ENCODE peak calls at places on chromosome 10, in ten cellular contexts. One of them, this sample, is unnamed.

GRCh38 chr10:130555411-130555750 is 419.2 kb downstream of the GLRX3 start:
- DNase-seq in hypothalamus: no peak
- DNase-seq in HFF-Myc: no peak
- DNase-seq in ELR: no peak
- DNase-seq in RCC 7860: no peak
- DNase-seq in GM20000: no peak
- DNase-seq in mesendoderm: no peak
- DNase-seq in stimulated activated CD4-positive, alpha-beta T cell treated with anti-CD3 and anti-CD28 coated beads, Interleukin-1b, Interleukin-23, amount 100 ng/mL, for 1 hour: no peak
- DNase-seq in upper lobe of right lung: no peak
- DNase-seq in Panc1: no peak
- DNase-seq in this sample: no peak

GRCh38 chr10:7218974-7219373 is 191.9 kb downstream of the SFMBT2 start:
- DNase-seq in RCC 7860: no peak
- DNase-seq in mesendoderm: peak
- DNase-seq in GM20000: no peak
- DNase-seq in Panc1: peak
- DNase-seq in ELR: no peak
- DNase-seq in stimulated activated CD4-positive, alpha-beta T cell treated with anti-CD3 and anti-CD28 coated beads, Interleukin-1b, Interleukin-23, amount 100 ng/mL, for 1 hour: no peak
- DNase-seq in hypothalamus: no peak
- DNase-seq in upper lobe of right lung: no peak
- DNase-seq in HFF-Myc: no peak
- DNase-seq in this sample: no peak

GRCh38 chr10:126278846-126279245 is 109.4 kb downstream of the ADAM12 start:
- DNase-seq in hypothalamus: no peak
- DNase-seq in mesendoderm: no peak
- DNase-seq in GM20000: no peak
- DNase-seq in HFF-Myc: no peak
- DNase-seq in RCC 7860: no peak
- DNase-seq in Panc1: no peak
- DNase-seq in ELR: no peak
- DNase-seq in upper lobe of right lung: no peak
- DNase-seq in stimulated activated CD4-positive, alpha-beta T cell treated with anti-CD3 and anti-CD28 coated beads, Interleukin-1b, Interleukin-23, amount 100 ng/mL, for 1 hour: no peak
- DNase-seq in this sample: no peak

GRCh38 chr10:75827591-75827990 is 396.2 kb downstream of the LRMDA start:
- DNase-seq in ELR: no peak
- DNase-seq in mesendoderm: no peak
- DNase-seq in HFF-Myc: peak
- DNase-seq in RCC 7860: no peak
- DNase-seq in stimulated activated CD4-positive, alpha-beta T cell treated with anti-CD3 and anti-CD28 coated beads, Interleukin-1b, Interleukin-23, amount 100 ng/mL, for 1 hour: no peak
- DNase-seq in hypothalamus: no peak
- DNase-seq in Panc1: no peak
- DNase-seq in upper lobe of right lung: no peak
- DNase-seq in GM20000: no peak
- DNase-seq in this sample: no peak

GRCh38 chr10:93751832-93752231 is 5.9 kb upstream of the LGI1 start:
- DNase-seq in stimulated activated CD4-positive, alpha-beta T cell treated with anti-CD3 and anti-CD28 coated beads, Interleukin-1b, Interleukin-23, amount 100 ng/mL, for 1 hour: no peak
- DNase-seq in hypothalamus: peak
- DNase-seq in RCC 7860: no peak
- DNase-seq in upper lobe of right lung: no peak
- DNase-seq in GM20000: no peak
- DNase-seq in Panc1: no peak
- DNase-seq in mesendoderm: peak
- DNase-seq in ELR: peak
- DNase-seq in HFF-Myc: no peak
- DNase-seq in this sample: peak

GRCh38 chr10:123945506-123945905 is 53.9 kb upstream of the CPXM2 start:
- DNase-seq in Panc1: no peak
- DNase-seq in mesendoderm: peak
- DNase-seq in GM20000: no peak
- DNase-seq in ELR: peak
- DNase-seq in HFF-Myc: no peak
- DNase-seq in upper lobe of right lung: no peak
- DNase-seq in RCC 7860: peak
- DNase-seq in hypothalamus: no peak
- DNase-seq in stimulated activated CD4-positive, alpha-beta T cell treated with anti-CD3 and anti-CD28 coated beads, Interleukin-1b, Interleukin-23, amount 100 ng/mL, for 1 hour: no peak
- DNase-seq in this sample: no peak

GRCh38 chr10:72746606-72747357 is 54.8 kb downstream of the MCU start:
- DNase-seq in GM20000: no peak
- DNase-seq in mesendoderm: no peak
- DNase-seq in stimulated activated CD4-positive, alpha-beta T cell treated with anti-CD3 and anti-CD28 coated beads, Interleukin-1b, Interleukin-23, amount 100 ng/mL, for 1 hour: no peak
- DNase-seq in HFF-Myc: no peak
- DNase-seq in upper lobe of right lung: no peak
- DNase-seq in ELR: no peak
- DNase-seq in Panc1: no peak
- DNase-seq in hypothalamus: no peak
- DNase-seq in RCC 7860: no peak
- DNase-seq in this sample: no peak

GRCh38 chr10:70773461-70773860 is 11.7 kb downstream of the TBATA start:
- DNase-seq in stimulated activated CD4-positive, alpha-beta T cell treated with anti-CD3 and anti-CD28 coated beads, Interleukin-1b, Interleukin-23, amount 100 ng/mL, for 1 hour: no peak
- DNase-seq in RCC 7860: no peak
- DNase-seq in HFF-Myc: no peak
- DNase-seq in upper lobe of right lung: no peak
- DNase-seq in ELR: no peak
- DNase-seq in GM20000: no peak
- DNase-seq in mesendoderm: no peak
- DNase-seq in Panc1: no peak
- DNase-seq in hypothalamus: no peak
- DNase-seq in this sample: no peak

GRCh38 chr10:90983940-90984549 is 63.2 kb upstream of the ANKRD1 start:
- DNase-seq in hypothalamus: no peak
- DNase-seq in RCC 7860: no peak
- DNase-seq in GM20000: no peak
- DNase-seq in ELR: no peak
- DNase-seq in mesendoderm: no peak
- DNase-seq in Panc1: no peak
- DNase-seq in upper lobe of right lung: no peak
- DNase-seq in HFF-Myc: no peak
- DNase-seq in stimulated activated CD4-positive, alpha-beta T cell treated with anti-CD3 and anti-CD28 coated beads, Interleukin-1b, Interleukin-23, amount 100 ng/mL, for 1 hour: no peak
- DNase-seq in this sample: no peak

GRCh38 chr10:75772153-75772887 is 340.9 kb downstream of the LRMDA start:
- DNase-seq in HFF-Myc: no peak
- DNase-seq in upper lobe of right lung: no peak
- DNase-seq in mesendoderm: no peak
- DNase-seq in GM20000: peak
- DNase-seq in RCC 7860: no peak
- DNase-seq in stimulated activated CD4-positive, alpha-beta T cell treated with anti-CD3 and anti-CD28 coated beads, Interleukin-1b, Interleukin-23, amount 100 ng/mL, for 1 hour: no peak
- DNase-seq in hypothalamus: no peak
- DNase-seq in Panc1: no peak
- DNase-seq in ELR: peak
- DNase-seq in this sample: no peak

GRCh38 chr10:75723319-75723965 is 292.0 kb downstream of the LRMDA start:
- DNase-seq in mesendoderm: no peak
- DNase-seq in GM20000: no peak
- DNase-seq in stimulated activated CD4-positive, alpha-beta T cell treated with anti-CD3 and anti-CD28 coated beads, Interleukin-1b, Interleukin-23, amount 100 ng/mL, for 1 hour: no peak
- DNase-seq in upper lobe of right lung: no peak
- DNase-seq in RCC 7860: no peak
- DNase-seq in ELR: no peak
- DNase-seq in HFF-Myc: no peak
- DNase-seq in hypothalamus: no peak
- DNase-seq in Panc1: no peak
- DNase-seq in this sample: no peak

GRCh38 chr10:7410306-7410799 is 481 bp downstream of the SFMBT2 start:
- DNase-seq in Panc1: no peak
- DNase-seq in GM20000: peak
- DNase-seq in stimulated activated CD4-positive, alpha-beta T cell treated with anti-CD3 and anti-CD28 coated beads, Interleukin-1b, Interleukin-23, amount 100 ng/mL, for 1 hour: no peak
- DNase-seq in hypothalamus: no peak
- DNase-seq in upper lobe of right lung: peak
- DNase-seq in mesendoderm: peak
- DNase-seq in ELR: no peak
- DNase-seq in HFF-Myc: no peak
- DNase-seq in RCC 7860: no peak
- DNase-seq in this sample: no peak

GRCh38 chr10:118948784-118949183 is 80.7 kb upstream of the NANOS1 start:
- DNase-seq in mesendoderm: no peak
- DNase-seq in HFF-Myc: no peak
- DNase-seq in Panc1: no peak
- DNase-seq in hypothalamus: peak
- DNase-seq in stimulated activated CD4-positive, alpha-beta T cell treated with anti-CD3 and anti-CD28 coated beads, Interleukin-1b, Interleukin-23, amount 100 ng/mL, for 1 hour: no peak
- DNase-seq in GM20000: no peak
- DNase-seq in ELR: no peak
- DNase-seq in RCC 7860: no peak
- DNase-seq in upper lobe of right lung: no peak
- DNase-seq in this sample: no peak

GRCh38 chr10:46525177-46525823 is 31.2 kb downstream of the GPRIN2 start:
- DNase-seq in upper lobe of right lung: no peak
- DNase-seq in mesendoderm: peak
- DNase-seq in HFF-Myc: peak
- DNase-seq in ELR: peak
- DNase-seq in hypothalamus: no peak
- DNase-seq in GM20000: no peak
- DNase-seq in Panc1: no peak
- DNase-seq in stimulated activated CD4-positive, alpha-beta T cell treated with anti-CD3 and anti-CD28 coated beads, Interleukin-1b, Interleukin-23, amount 100 ng/mL, for 1 hour: no peak
- DNase-seq in RCC 7860: peak
- DNase-seq in this sample: no peak

GRCh38 chr10:120172371-120172770 is 279.8 kb downstream of the SEC23IP start:
- DNase-seq in Panc1: no peak
- DNase-seq in mesendoderm: peak
- DNase-seq in upper lobe of right lung: no peak
- DNase-seq in hypothalamus: no peak
- DNase-seq in GM20000: no peak
- DNase-seq in HFF-Myc: no peak
- DNase-seq in RCC 7860: no peak
- DNase-seq in ELR: peak
- DNase-seq in stimulated activated CD4-positive, alpha-beta T cell treated with anti-CD3 and anti-CD28 coated beads, Interleukin-1b, Interleukin-23, amount 100 ng/mL, for 1 hour: no peak
- DNase-seq in this sample: no peak

GRCh38 chr10:103652599-103653281 is 159.2 kb downstream of the NEURL1 start:
- DNase-seq in GM20000: no peak
- DNase-seq in mesendoderm: no peak
- DNase-seq in stimulated activated CD4-positive, alpha-beta T cell treated with anti-CD3 and anti-CD28 coated beads, Interleukin-1b, Interleukin-23, amount 100 ng/mL, for 1 hour: no peak
- DNase-seq in HFF-Myc: no peak
- DNase-seq in ELR: no peak
- DNase-seq in Panc1: no peak
- DNase-seq in hypothalamus: no peak
- DNase-seq in upper lobe of right lung: no peak
- DNase-seq in RCC 7860: no peak
- DNase-seq in this sample: no peak

GRCh38 chr10:109886788-109887155 is 36.5 kb downstream of the XPNPEP1 start:
- DNase-seq in GM20000: no peak
- DNase-seq in Panc1: no peak
- DNase-seq in upper lobe of right lung: no peak
- DNase-seq in ELR: no peak
- DNase-seq in hypothalamus: no peak
- DNase-seq in HFF-Myc: no peak
- DNase-seq in stimulated activated CD4-positive, alpha-beta T cell treated with anti-CD3 and anti-CD28 coated beads, Interleukin-1b, Interleukin-23, amount 100 ng/mL, for 1 hour: no peak
- DNase-seq in RCC 7860: no peak
- DNase-seq in mesendoderm: peak
- DNase-seq in this sample: no peak

GRCh38 chr10:36573246-36573645 is 552.2 kb upstream of the ANKRD30A start:
- DNase-seq in hypothalamus: no peak
- DNase-seq in Panc1: no peak
- DNase-seq in GM20000: no peak
- DNase-seq in ELR: no peak
- DNase-seq in upper lobe of right lung: no peak
- DNase-seq in mesendoderm: no peak
- DNase-seq in HFF-Myc: no peak
- DNase-seq in stimulated activated CD4-positive, alpha-beta T cell treated with anti-CD3 and anti-CD28 coated beads, Interleukin-1b, Interleukin-23, amount 100 ng/mL, for 1 hour: no peak
- DNase-seq in RCC 7860: no peak
- DNase-seq in this sample: no peak

GRCh38 chr10:124228451-124228850 is 135.1 kb upstream of the CHST15 start:
- DNase-seq in upper lobe of right lung: no peak
- DNase-seq in hypothalamus: no peak
- DNase-seq in GM20000: no peak
- DNase-seq in stimulated activated CD4-positive, alpha-beta T cell treated with anti-CD3 and anti-CD28 coated beads, Interleukin-1b, Interleukin-23, amount 100 ng/mL, for 1 hour: no peak
- DNase-seq in HFF-Myc: no peak
- DNase-seq in RCC 7860: no peak
- DNase-seq in ELR: no peak
- DNase-seq in mesendoderm: no peak
- DNase-seq in Panc1: no peak
- DNase-seq in this sample: no peak

GRCh38 chr10:75919913-75920312 is 488.5 kb downstream of the LRMDA start:
- DNase-seq in mesendoderm: no peak
- DNase-seq in hypothalamus: no peak
- DNase-seq in HFF-Myc: no peak
- DNase-seq in Panc1: no peak
- DNase-seq in ELR: no peak
- DNase-seq in stimulated activated CD4-positive, alpha-beta T cell treated with anti-CD3 and anti-CD28 coated beads, Interleukin-1b, Interleukin-23, amount 100 ng/mL, for 1 hour: no peak
- DNase-seq in RCC 7860: no peak
- DNase-seq in GM20000: no peak
- DNase-seq in upper lobe of right lung: no peak
- DNase-seq in this sample: no peak

GRCh38 chr10:119447421-119447820 is 95.1 kb downstream of the RGS10 start:
- DNase-seq in stimulated activated CD4-positive, alpha-beta T cell treated with anti-CD3 and anti-CD28 coated beads, Interleukin-1b, Interleukin-23, amount 100 ng/mL, for 1 hour: no peak
- DNase-seq in Panc1: no peak
- DNase-seq in HFF-Myc: no peak
- DNase-seq in ELR: no peak
- DNase-seq in mesendoderm: no peak
- DNase-seq in hypothalamus: no peak
- DNase-seq in GM20000: no peak
- DNase-seq in RCC 7860: no peak
- DNase-seq in upper lobe of right lung: no peak
- DNase-seq in this sample: no peak

GRCh38 chr10:82313401-82313800 is 438.4 kb downstream of the NRG3 start:
- DNase-seq in GM20000: no peak
- DNase-seq in mesendoderm: no peak
- DNase-seq in hypothalamus: no peak
- DNase-seq in Panc1: no peak
- DNase-seq in HFF-Myc: no peak
- DNase-seq in upper lobe of right lung: no peak
- DNase-seq in ELR: no peak
- DNase-seq in stimulated activated CD4-positive, alpha-beta T cell treated with anti-CD3 and anti-CD28 coated beads, Interleukin-1b, Interleukin-23, amount 100 ng/mL, for 1 hour: no peak
- DNase-seq in RCC 7860: no peak
- DNase-seq in this sample: no peak

GRCh38 chr10:131163444-131163843 is 148.1 kb downstream of the TCERG1L start:
- DNase-seq in mesendoderm: no peak
- DNase-seq in stimulated activated CD4-positive, alpha-beta T cell treated with anti-CD3 and anti-CD28 coated beads, Interleukin-1b, Interleukin-23, amount 100 ng/mL, for 1 hour: no peak
- DNase-seq in ELR: no peak
- DNase-seq in hypothalamus: no peak
- DNase-seq in Panc1: no peak
- DNase-seq in upper lobe of right lung: no peak
- DNase-seq in RCC 7860: no peak
- DNase-seq in HFF-Myc: no peak
- DNase-seq in GM20000: no peak
- DNase-seq in this sample: no peak

GRCh38 chr10:97016728-97017473 is 168.9 kb downstream of the SLIT1 start:
- DNase-seq in hypothalamus: no peak
- DNase-seq in Panc1: no peak
- DNase-seq in upper lobe of right lung: no peak
- DNase-seq in GM20000: peak
- DNase-seq in mesendoderm: no peak
- DNase-seq in RCC 7860: no peak
- DNase-seq in ELR: peak
- DNase-seq in stimulated activated CD4-positive, alpha-beta T cell treated with anti-CD3 and anti-CD28 coated beads, Interleukin-1b, Interleukin-23, amount 100 ng/mL, for 1 hour: no peak
- DNase-seq in HFF-Myc: no peak
- DNase-seq in this sample: no peak

GRCh38 chr10:131195552-131196159 is 115.9 kb downstream of the TCERG1L start:
- DNase-seq in stimulated activated CD4-positive, alpha-beta T cell treated with anti-CD3 and anti-CD28 coated beads, Interleukin-1b, Interleukin-23, amount 100 ng/mL, for 1 hour: no peak
- DNase-seq in Panc1: no peak
- DNase-seq in RCC 7860: no peak
- DNase-seq in GM20000: no peak
- DNase-seq in hypothalamus: no peak
- DNase-seq in HFF-Myc: no peak
- DNase-seq in upper lobe of right lung: peak
- DNase-seq in ELR: no peak
- DNase-seq in mesendoderm: no peak
- DNase-seq in this sample: peak

GRCh38 chr10:65231148-65231547 is 1694.7 kb upstream of the LRRTM3 start:
- DNase-seq in RCC 7860: no peak
- DNase-seq in mesendoderm: peak
- DNase-seq in Panc1: no peak
- DNase-seq in HFF-Myc: no peak
- DNase-seq in upper lobe of right lung: no peak
- DNase-seq in GM20000: no peak
- DNase-seq in hypothalamus: no peak
- DNase-seq in ELR: no peak
- DNase-seq in stimulated activated CD4-positive, alpha-beta T cell treated with anti-CD3 and anti-CD28 coated beads, Interleukin-1b, Interleukin-23, amount 100 ng/mL, for 1 hour: no peak
- DNase-seq in this sample: no peak

GRCh38 chr10:6743291-6743849 is 163.3 kb upstream of the PRKCQ start:
- DNase-seq in Panc1: no peak
- DNase-seq in ELR: no peak
- DNase-seq in HFF-Myc: no peak
- DNase-seq in upper lobe of right lung: no peak
- DNase-seq in mesendoderm: peak
- DNase-seq in hypothalamus: no peak
- DNase-seq in RCC 7860: no peak
- DNase-seq in stimulated activated CD4-positive, alpha-beta T cell treated with anti-CD3 and anti-CD28 coated beads, Interleukin-1b, Interleukin-23, amount 100 ng/mL, for 1 hour: no peak
- DNase-seq in GM20000: no peak
- DNase-seq in this sample: no peak

GRCh38 chr10:101146392-101147251 is 15.5 kb downstream of the TLX1 start:
- DNase-seq in stimulated activated CD4-positive, alpha-beta T cell treated with anti-CD3 and anti-CD28 coated beads, Interleukin-1b, Interleukin-23, amount 100 ng/mL, for 1 hour: no peak
- DNase-seq in upper lobe of right lung: peak
- DNase-seq in Panc1: no peak
- DNase-seq in ELR: no peak
- DNase-seq in RCC 7860: no peak
- DNase-seq in mesendoderm: no peak
- DNase-seq in GM20000: peak
- DNase-seq in HFF-Myc: no peak
- DNase-seq in hypothalamus: no peak
- DNase-seq in this sample: no peak

This sample was measured in posterior cingulate gyrus.